ENCODE peak calls at places on chromosome 22, in ten cellular contexts. One of them, this sample, is unnamed.

GRCh38 chr22:43293661-43294392 is 49.3 kb downstream of the SCUBE1 start:
- DNase-seq in esophagus squamous epithelium: no peak
- DNase-seq in MM.1S: no peak
- DNase-seq in transverse colon: peak
- DNase-seq in heart left ventricle: peak
- DNase-seq in hepatocyte: peak
- DNase-seq in adrenal gland: peak
- DNase-seq in fibroblast of pulmonary artery: peak
- DNase-seq in HCT116: no peak
- DNase-seq in IMR-90: peak
- DNase-seq in this sample: peak

GRCh38 chr22:40018051-40018450 is 23.3 kb downstream of the FAM83F start:
- DNase-seq in hepatocyte: no peak
- DNase-seq in adrenal gland: no peak
- DNase-seq in esophagus squamous epithelium: no peak
- DNase-seq in HCT116: no peak
- DNase-seq in fibroblast of pulmonary artery: no peak
- DNase-seq in transverse colon: no peak
- DNase-seq in IMR-90: no peak
- DNase-seq in heart left ventricle: no peak
- DNase-seq in MM.1S: no peak
- DNase-seq in this sample: no peak

GRCh38 chr22:39303892-39304671 is 15.3 kb downstream of the RPL3 start:
- DNase-seq in heart left ventricle: no peak
- DNase-seq in fibroblast of pulmonary artery: no peak
- DNase-seq in IMR-90: no peak
- DNase-seq in hepatocyte: no peak
- DNase-seq in HCT116: no peak
- DNase-seq in transverse colon: no peak
- DNase-seq in MM.1S: no peak
- DNase-seq in adrenal gland: no peak
- DNase-seq in esophagus squamous epithelium: no peak
- DNase-seq in this sample: no peak

GRCh38 chr22:18103527-18104269 is 6.9 kb upstream of the TUBA8 start:
- DNase-seq in heart left ventricle: no peak
- DNase-seq in MM.1S: no peak
- DNase-seq in HCT116: no peak
- DNase-seq in adrenal gland: no peak
- DNase-seq in esophagus squamous epithelium: no peak
- DNase-seq in fibroblast of pulmonary artery: no peak
- DNase-seq in IMR-90: no peak
- DNase-seq in transverse colon: no peak
- DNase-seq in hepatocyte: no peak
- DNase-seq in this sample: no peak

GRCh38 chr22:27226666-27227065 is 569.3 kb downstream of the MIAT start:
- DNase-seq in esophagus squamous epithelium: no peak
- DNase-seq in adrenal gland: no peak
- DNase-seq in HCT116: no peak
- DNase-seq in fibroblast of pulmonary artery: peak
- DNase-seq in heart left ventricle: no peak
- DNase-seq in hepatocyte: no peak
- DNase-seq in transverse colon: no peak
- DNase-seq in MM.1S: no peak
- DNase-seq in IMR-90: peak
- DNase-seq in this sample: no peak

GRCh38 chr22:37906364-37907008 is 389 bp downstream of the MICALL1 start:
- DNase-seq in IMR-90: no peak
- DNase-seq in HCT116: no peak
- DNase-seq in hepatocyte: no peak
- DNase-seq in adrenal gland: no peak
- DNase-seq in fibroblast of pulmonary artery: no peak
- DNase-seq in transverse colon: peak
- DNase-seq in esophagus squamous epithelium: no peak
- DNase-seq in MM.1S: peak
- DNase-seq in heart left ventricle: no peak
- DNase-seq in this sample: no peak

GRCh38 chr22:49639956-49640355 is 187.7 kb downstream of the BRD1 start:
- DNase-seq in HCT116: no peak
- DNase-seq in fibroblast of pulmonary artery: no peak
- DNase-seq in MM.1S: no peak
- DNase-seq in IMR-90: no peak
- DNase-seq in adrenal gland: no peak
- DNase-seq in transverse colon: no peak
- DNase-seq in esophagus squamous epithelium: no peak
- DNase-seq in hepatocyte: no peak
- DNase-seq in heart left ventricle: no peak
- DNase-seq in this sample: no peak

GRCh38 chr22:25762147-25762546 is 20.2 kb downstream of the MYO18B start:
- DNase-seq in esophagus squamous epithelium: no peak
- DNase-seq in hepatocyte: no peak
- DNase-seq in fibroblast of pulmonary artery: no peak
- DNase-seq in IMR-90: no peak
- DNase-seq in heart left ventricle: no peak
- DNase-seq in adrenal gland: no peak
- DNase-seq in transverse colon: no peak
- DNase-seq in HCT116: no peak
- DNase-seq in MM.1S: no peak
- DNase-seq in this sample: peak

GRCh38 chr22:49749227-49749626 is 78.4 kb downstream of the BRD1 start:
- DNase-seq in fibroblast of pulmonary artery: no peak
- DNase-seq in esophagus squamous epithelium: no peak
- DNase-seq in hepatocyte: no peak
- DNase-seq in transverse colon: no peak
- DNase-seq in adrenal gland: no peak
- DNase-seq in IMR-90: no peak
- DNase-seq in heart left ventricle: no peak
- DNase-seq in MM.1S: no peak
- DNase-seq in HCT116: no peak
- DNase-seq in this sample: no peak

GRCh38 chr22:40215266-40215665 is 37.5 kb downstream of the TNRC6B start:
- DNase-seq in MM.1S: no peak
- DNase-seq in adrenal gland: peak
- DNase-seq in IMR-90: no peak
- DNase-seq in esophagus squamous epithelium: no peak
- DNase-seq in HCT116: no peak
- DNase-seq in fibroblast of pulmonary artery: no peak
- DNase-seq in transverse colon: no peak
- DNase-seq in heart left ventricle: peak
- DNase-seq in hepatocyte: no peak
- DNase-seq in this sample: no peak

GRCh38 chr22:44597616-44598015 is 99.6 kb upstream of the RTL6 start:
- DNase-seq in MM.1S: no peak
- DNase-seq in heart left ventricle: no peak
- DNase-seq in IMR-90: peak
- DNase-seq in transverse colon: no peak
- DNase-seq in esophagus squamous epithelium: no peak
- DNase-seq in HCT116: no peak
- DNase-seq in hepatocyte: peak
- DNase-seq in fibroblast of pulmonary artery: no peak
- DNase-seq in adrenal gland: no peak
- DNase-seq in this sample: no peak
- H3K4me3 ChIP-seq in MM.1S: no peak
- H3K4me3 ChIP-seq in heart left ventricle: no peak
- H3K4me3 ChIP-seq in IMR-90: no peak
- H3K4me3 ChIP-seq in transverse colon: no peak
- H3K4me3 ChIP-seq in esophagus squamous epithelium: no peak
- H3K4me3 ChIP-seq in HCT116: no peak
- H3K4me3 ChIP-seq in hepatocyte: no peak
- H3K4me3 ChIP-seq in fibroblast of pulmonary artery: no peak
- H3K4me3 ChIP-seq in adrenal gland: no peak
- H3K4me3 ChIP-seq in this sample: no peak

DNA sequence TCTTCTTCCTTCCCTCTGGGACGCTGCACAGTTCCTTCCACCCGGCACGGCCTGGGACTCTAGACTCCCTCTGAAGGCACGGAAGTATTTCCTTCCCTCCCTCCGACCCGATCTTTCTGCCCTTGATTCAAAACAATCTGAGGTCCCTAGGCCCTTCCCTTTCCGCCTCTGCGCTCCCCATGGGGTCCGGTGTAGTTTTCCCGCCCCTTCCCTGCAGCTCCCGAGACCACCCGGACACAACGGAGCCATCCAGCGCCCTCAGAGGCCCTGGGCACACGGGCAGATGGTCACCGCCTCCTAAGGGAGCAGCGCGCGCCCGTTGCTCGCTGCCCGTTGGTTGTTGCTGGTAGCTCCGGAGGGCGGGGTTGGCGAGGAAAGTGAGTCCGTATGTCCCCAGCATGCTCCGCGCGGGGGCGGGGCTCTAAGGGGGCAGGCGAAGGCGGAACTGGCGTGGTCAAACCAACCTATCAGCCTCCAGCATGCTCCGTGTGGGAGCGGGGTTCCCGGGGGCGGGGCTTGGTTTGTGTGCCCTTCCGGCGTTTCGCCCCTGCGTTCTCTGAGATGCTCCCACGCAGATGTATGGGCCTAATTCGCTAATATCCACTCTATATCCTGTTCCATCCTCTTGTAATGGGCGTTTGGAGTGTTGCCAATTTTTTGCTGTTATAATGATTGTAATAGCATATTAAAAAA is 19.6 kb downstream of the MIF start:
- DNase-seq in adrenal gland: peak
- DNase-seq in IMR-90: peak
- DNase-seq in transverse colon: peak
- DNase-seq in MM.1S: peak
- DNase-seq in heart left ventricle: peak
- DNase-seq in HCT116: peak
- DNase-seq in fibroblast of pulmonary artery: peak
- DNase-seq in hepatocyte: peak
- DNase-seq in esophagus squamous epithelium: peak
- DNase-seq in this sample: peak
- H3K4me3 ChIP-seq in adrenal gland: no peak
- H3K4me3 ChIP-seq in IMR-90: peak
- H3K4me3 ChIP-seq in transverse colon: peak
- H3K4me3 ChIP-seq in MM.1S: peak
- H3K4me3 ChIP-seq in heart left ventricle: peak
- H3K4me3 ChIP-seq in HCT116: peak
- H3K4me3 ChIP-seq in fibroblast of pulmonary artery: peak
- H3K4me3 ChIP-seq in hepatocyte: peak
- H3K4me3 ChIP-seq in esophagus squamous epithelium: peak
- H3K4me3 ChIP-seq in this sample: peak

DNA sequence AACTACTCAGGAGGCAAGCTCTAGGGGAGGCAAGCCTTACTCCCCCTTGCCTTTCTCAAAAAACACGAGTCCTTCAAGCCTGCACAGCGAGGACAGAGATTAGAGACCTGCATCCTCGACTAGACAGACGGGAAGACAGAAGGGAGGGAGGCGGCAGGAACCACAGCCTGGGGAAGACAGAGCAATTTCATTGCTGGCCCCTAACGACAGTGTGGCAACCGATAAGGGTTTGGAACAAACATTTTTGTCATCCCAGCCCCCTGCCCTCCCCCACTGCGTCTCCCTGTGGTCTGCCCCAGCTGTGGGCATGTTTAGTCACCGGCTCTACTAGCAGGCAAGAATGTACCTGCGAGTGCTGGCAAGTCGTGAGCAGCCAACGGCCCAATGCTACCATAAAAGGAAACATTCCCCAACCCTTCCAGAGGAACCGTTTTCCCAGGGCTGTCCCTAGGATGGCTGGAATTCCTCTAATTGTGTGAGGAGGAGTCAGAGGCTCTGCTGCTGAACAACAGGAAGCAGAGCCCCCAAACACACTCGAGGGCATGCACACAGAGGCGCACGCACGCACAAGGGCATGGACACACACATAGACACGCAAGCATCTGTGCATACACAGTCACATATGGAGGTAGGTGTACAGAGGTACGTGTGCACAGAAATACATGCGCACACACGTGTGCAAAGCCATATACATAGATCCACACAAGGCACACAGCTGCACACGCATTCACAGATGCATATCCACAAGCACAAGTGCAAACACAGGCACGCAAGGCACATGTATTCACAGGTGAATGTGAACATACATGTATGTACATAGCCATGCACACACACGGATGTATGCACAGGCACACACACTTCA is 58.3 kb downstream of the MYH9 start:
- DNase-seq in hepatocyte: peak
- DNase-seq in esophagus squamous epithelium: no peak
- DNase-seq in HCT116: peak
- DNase-seq in adrenal gland: peak
- DNase-seq in IMR-90: peak
- DNase-seq in transverse colon: peak
- DNase-seq in fibroblast of pulmonary artery: peak
- DNase-seq in heart left ventricle: peak
- DNase-seq in MM.1S: no peak
- DNase-seq in this sample: peak
- H3K4me3 ChIP-seq in hepatocyte: no peak
- H3K4me3 ChIP-seq in esophagus squamous epithelium: peak
- H3K4me3 ChIP-seq in HCT116: no peak
- H3K4me3 ChIP-seq in adrenal gland: no peak
- H3K4me3 ChIP-seq in IMR-90: no peak
- H3K4me3 ChIP-seq in transverse colon: no peak
- H3K4me3 ChIP-seq in fibroblast of pulmonary artery: no peak
- H3K4me3 ChIP-seq in heart left ventricle: peak
- H3K4me3 ChIP-seq in MM.1S: no peak
- H3K4me3 ChIP-seq in this sample: no peak

DNA sequence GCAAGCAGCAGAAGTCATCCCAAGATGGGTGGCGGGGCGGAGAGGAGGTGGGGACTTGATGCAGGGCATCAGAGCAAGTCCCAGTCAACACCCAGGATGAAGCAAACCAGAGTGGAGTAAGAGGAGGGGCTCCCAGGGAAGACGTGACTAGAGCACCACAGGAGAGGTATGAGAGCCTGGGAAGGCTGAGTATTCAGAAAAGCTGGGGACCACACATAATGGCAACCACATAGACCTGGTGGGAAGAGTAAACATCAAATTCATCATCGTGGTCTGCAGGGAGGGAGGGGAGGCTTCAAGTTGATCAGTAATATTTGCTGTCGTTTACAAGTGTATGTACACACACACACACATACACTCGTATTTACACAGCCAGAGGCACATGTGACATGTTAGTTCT is 60.7 kb upstream of the CLTCL1 start:
- DNase-seq in IMR-90: no peak
- DNase-seq in heart left ventricle: no peak
- DNase-seq in hepatocyte: no peak
- DNase-seq in MM.1S: no peak
- DNase-seq in transverse colon: no peak
- DNase-seq in fibroblast of pulmonary artery: no peak
- DNase-seq in HCT116: no peak
- DNase-seq in adrenal gland: no peak
- DNase-seq in esophagus squamous epithelium: no peak
- DNase-seq in this sample: no peak
- H3K4me3 ChIP-seq in IMR-90: no peak
- H3K4me3 ChIP-seq in heart left ventricle: no peak
- H3K4me3 ChIP-seq in hepatocyte: no peak
- H3K4me3 ChIP-seq in MM.1S: no peak
- H3K4me3 ChIP-seq in transverse colon: no peak
- H3K4me3 ChIP-seq in fibroblast of pulmonary artery: no peak
- H3K4me3 ChIP-seq in HCT116: no peak
- H3K4me3 ChIP-seq in adrenal gland: no peak
- H3K4me3 ChIP-seq in esophagus squamous epithelium: no peak
- H3K4me3 ChIP-seq in this sample: no peak

DNA sequence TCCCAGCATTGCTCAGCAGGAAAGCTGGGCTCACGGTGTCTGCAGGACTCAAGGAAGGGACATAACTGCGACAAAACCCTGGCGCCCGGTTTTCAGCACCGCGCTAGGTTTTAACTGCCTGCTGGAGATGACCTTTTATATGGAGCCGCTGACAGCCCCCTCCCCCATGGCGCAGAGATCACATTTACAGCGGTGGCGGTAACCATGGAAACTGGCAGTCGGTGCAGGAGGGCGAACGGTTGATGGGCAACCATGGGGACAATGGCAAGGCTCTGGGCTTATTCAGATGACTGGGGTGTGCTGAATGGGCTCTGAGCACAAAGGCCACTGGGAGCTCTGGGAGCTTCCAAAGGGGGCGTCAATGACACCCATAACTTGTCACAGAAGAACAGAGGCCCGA is 37.2 kb downstream of the CELSR1 start:
- DNase-seq in hepatocyte: peak
- DNase-seq in HCT116: no peak
- DNase-seq in esophagus squamous epithelium: no peak
- DNase-seq in fibroblast of pulmonary artery: no peak
- DNase-seq in adrenal gland: no peak
- DNase-seq in transverse colon: no peak
- DNase-seq in MM.1S: no peak
- DNase-seq in IMR-90: no peak
- DNase-seq in heart left ventricle: no peak
- DNase-seq in this sample: no peak
- H3K4me3 ChIP-seq in hepatocyte: no peak
- H3K4me3 ChIP-seq in HCT116: no peak
- H3K4me3 ChIP-seq in esophagus squamous epithelium: no peak
- H3K4me3 ChIP-seq in fibroblast of pulmonary artery: no peak
- H3K4me3 ChIP-seq in adrenal gland: no peak
- H3K4me3 ChIP-seq in transverse colon: no peak
- H3K4me3 ChIP-seq in MM.1S: no peak
- H3K4me3 ChIP-seq in IMR-90: no peak
- H3K4me3 ChIP-seq in heart left ventricle: no peak
- H3K4me3 ChIP-seq in this sample: no peak

This sample was measured in HepG2.